ENCODE peak calls at places on chromosomes 6 and 20, in nine cellular contexts. K, P, B, J, S, O, I, Y and Q are unnamed samples.

GRCh38 chr6:163352011-163352685 is 62.4 kb upstream of the QKI start:
- DNase-seq in B (no peak), J (peak), K (no peak), O (no peak), P (no peak), S (no peak), Y (no peak), I (no peak), Q (no peak)

GRCh38 chr6:37860226-37860839 is 40.8 kb downstream of the ZFAND3 start:
- DNase-seq in J (peak), B (peak), P (peak), S (peak), I (no peak), K (peak), Y (peak), O (no peak), Q (peak)

GRCh38 chr6:80338201-80338836 is 231.8 kb downstream of the BCKDHB start:
- DNase-seq in O (peak), K (no peak), J (peak), Y (peak), S (peak), B (peak), I (no peak), P (peak), Q (peak)

GRCh38 chr6:36754582-36755434 is 57.2 kb downstream of the RAB44 start:
- DNase-seq in Y (no peak), I (no peak), O (no peak), P (no peak), S (no peak), J (no peak), B (no peak), K (no peak), Q (no peak)

GRCh38 chr6:37236921-37237320 is 20.7 kb upstream of the TBC1D22B start:
- DNase-seq in O (no peak), J (no peak), Y (no peak), P (no peak), K (no peak), S (no peak), I (no peak), B (no peak), Q (no peak)

GRCh38 chr6:133099573-133099972 is 141.6 kb upstream of the EYA4 start:
- DNase-seq in I (no peak), J (peak), O (no peak), K (no peak), S (no peak), B (no peak), P (no peak), Y (peak), Q (peak)

GRCh38 chr6:166381733-166382499 is 824 bp downstream of the MPC1 start:
- DNase-seq in I (no peak), O (peak), J (peak), K (peak), Y (peak), S (peak), P (peak), B (peak), Q (peak)

GRCh38 chr6:70839286-70840266 is 117.3 kb downstream of the B3GAT2 start:
- DNase-seq in B (no peak), S (no peak), I (no peak), O (no peak), J (no peak), K (no peak), Y (no peak), P (no peak), Q (no peak)

GRCh38 chr20:32344835-32345506 is 13.2 kb upstream of the ASXL1 start:
- DNase-seq in S (no peak), I (no peak), Y (peak), K (no peak), P (no peak), J (peak), B (no peak), O (no peak), Q (no peak)

GRCh38 chr20:3614509-3614908 is 48.7 kb downstream of the GFRA4 start:
- DNase-seq in K (no peak), P (no peak), B (no peak), S (no peak), J (peak), O (no peak), Y (no peak), I (no peak), Q (no peak)

GRCh38 chr6:99195986-99196655 is 153.4 kb downstream of the FAXC start:
- DNase-seq in Y (no peak), K (no peak), P (no peak), O (no peak), S (no peak), B (no peak), I (no peak), J (peak), Q (no peak)

GRCh38 chr6:159753081-159753872 is 8.6 kb upstream of the ACAT2 start:
- DNase-seq in B (no peak), J (no peak), K (no peak), O (no peak), S (no peak), Y (no peak), I (no peak), P (no peak), Q (no peak)

GRCh38 chr6:50966532-50966931 is 147.9 kb downstream of the TFAP2B start:
- DNase-seq in P (no peak), K (no peak), I (no peak), Y (no peak), S (no peak), J (no peak), B (no peak), O (no peak), Q (no peak)

GRCh38 chr20:9241232-9241692 is 172.4 kb downstream of the PLCB4 start:
- DNase-seq in S (no peak), I (no peak), J (peak), Y (peak), O (no peak), K (no peak), P (no peak), B (peak), Q (peak)

GRCh38 chr20:43975096-43975768 is 60.6 kb downstream of the TOX2 start:
- DNase-seq in P (no peak), B (peak), O (no peak), J (peak), K (no peak), Y (peak), I (no peak), S (no peak), Q (peak)

GRCh38 chr6:147154454-147154853 is 49.8 kb upstream of the STXBP5 start:
- DNase-seq in Y (peak), O (no peak), S (no peak), K (peak), B (no peak), J (peak), P (no peak), I (no peak), Q (peak)

GRCh38 chr6:110656492-110656891 is 158.8 kb downstream of the CDK19 start:
- DNase-seq in O (no peak), S (no peak), K (peak), Y (no peak), P (no peak), I (no peak), B (no peak), J (peak), Q (no peak)

GRCh38 chr6:149202967-149203366 is 114.5 kb upstream of the TAB2 start:
- DNase-seq in J (no peak), S (no peak), B (no peak), K (no peak), P (no peak), Y (no peak), I (no peak), O (no peak), Q (no peak)

GRCh38 chr6:56692586-56693245 is 50.0 kb upstream of the DST start:
- DNase-seq in J (no peak), S (no peak), Y (peak), O (no peak), P (no peak), K (no peak), I (no peak), B (no peak), Q (peak)

GRCh38 chr6:73898599-73898998 is 202.6 kb downstream of the CD109 start:
- DNase-seq in O (no peak), Y (peak), K (no peak), P (no peak), B (no peak), S (no peak), J (peak), I (no peak), Q (peak)

GRCh38 chr20:17809714-17810631 is 110.2 kb downstream of the BANF2 start:
- DNase-seq in B (no peak), O (no peak), I (no peak), Y (peak), K (peak), S (no peak), P (no peak), J (peak), Q (peak)

GRCh38 chr6:31713465-31713864 is 1.7 kb upstream of the LY6G6D start:
- DNase-seq in I (no peak), O (no peak), Y (no peak), B (no peak), J (no peak), K (no peak), S (no peak), P (no peak), Q (no peak)

GRCh38 chr6:116561377-116562018 is 7.9 kb downstream of the CALHM4 start:
- DNase-seq in J (peak), B (peak), K (peak), Y (peak), P (peak), S (peak), I (peak), O (peak), Q (peak)

GRCh38 chr20:6886065-6886729 is 118.7 kb downstream of the BMP2 start:
- DNase-seq in S (no peak), O (no peak), I (no peak), J (no peak), K (no peak), B (no peak), P (no peak), Y (no peak), Q (no peak)

GRCh38 chr20:10323729-10324128 is 105.1 kb downstream of the SNAP25 start:
- DNase-seq in P (no peak), S (no peak), B (no peak), J (no peak), K (no peak), Y (no peak), O (no peak), I (no peak), Q (no peak)

GRCh38 chr20:52047811-52048302 is 143.7 kb downstream of the ZFP64 start:
- DNase-seq in J (no peak), Y (peak), I (no peak), B (no peak), S (no peak), O (peak), P (no peak), K (no peak), Q (no peak)

GRCh38 chr6:129818251-129818650 is 42.9 kb downstream of the TMEM244 start:
- DNase-seq in Y (no peak), B (no peak), K (no peak), J (no peak), O (no peak), I (no peak), P (no peak), S (no peak), Q (no peak)

GRCh38 chr6:34383651-34384304 is 8.7 kb downstream of the NUDT3 start:
- DNase-seq in J (no peak), Y (no peak), S (no peak), K (no peak), O (no peak), B (no peak), P (no peak), I (no peak), Q (peak)

GRCh38 chr6:140923048-140923447 is 1209.7 kb upstream of the GJE1 start:
- DNase-seq in Y (no peak), P (no peak), I (no peak), B (no peak), J (no peak), S (no peak), K (no peak), O (no peak), Q (peak)

GRCh38 chr6:140921366-140922226 is 1211.1 kb upstream of the GJE1 start:
- DNase-seq in S (no peak), B (peak), I (no peak), Y (peak), O (no peak), J (peak), K (peak), P (peak), Q (peak)
- TF ChIP-seq CTCF in S (peak), B (peak), I (peak), Y (peak), O (no peak), J (peak), K (peak), P (no peak), Q (peak)

DNA sequence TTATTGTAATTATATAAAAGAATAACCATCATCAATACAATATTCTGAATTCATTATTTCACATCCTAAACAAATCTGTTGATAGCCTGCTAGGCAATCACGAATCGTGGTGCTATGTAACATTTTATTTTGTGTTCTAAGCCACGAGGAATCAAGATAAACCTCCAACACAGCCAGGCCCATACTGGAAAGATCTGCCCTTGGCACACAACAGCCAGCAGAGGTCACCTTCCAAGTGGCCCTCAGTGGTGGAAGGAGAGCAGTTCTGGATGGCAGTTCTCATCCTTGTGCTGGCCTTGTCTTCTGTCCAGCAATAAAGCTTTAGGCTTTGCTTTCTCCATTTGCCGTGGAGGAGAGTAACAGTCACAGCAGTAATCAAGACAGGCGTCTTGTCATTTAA is 13.2 kb downstream of the ZNF831 start:
- DNase-seq in Y (no peak), B (no peak), S (no peak), J (no peak), I (no peak), P (no peak), O (no peak), K (no peak), Q (no peak)
- TF ChIP-seq CTCF in Y (no peak), B (no peak), S (peak), J (no peak), I (no peak), P (no peak), O (no peak), K (no peak), Q (no peak)

DNA sequence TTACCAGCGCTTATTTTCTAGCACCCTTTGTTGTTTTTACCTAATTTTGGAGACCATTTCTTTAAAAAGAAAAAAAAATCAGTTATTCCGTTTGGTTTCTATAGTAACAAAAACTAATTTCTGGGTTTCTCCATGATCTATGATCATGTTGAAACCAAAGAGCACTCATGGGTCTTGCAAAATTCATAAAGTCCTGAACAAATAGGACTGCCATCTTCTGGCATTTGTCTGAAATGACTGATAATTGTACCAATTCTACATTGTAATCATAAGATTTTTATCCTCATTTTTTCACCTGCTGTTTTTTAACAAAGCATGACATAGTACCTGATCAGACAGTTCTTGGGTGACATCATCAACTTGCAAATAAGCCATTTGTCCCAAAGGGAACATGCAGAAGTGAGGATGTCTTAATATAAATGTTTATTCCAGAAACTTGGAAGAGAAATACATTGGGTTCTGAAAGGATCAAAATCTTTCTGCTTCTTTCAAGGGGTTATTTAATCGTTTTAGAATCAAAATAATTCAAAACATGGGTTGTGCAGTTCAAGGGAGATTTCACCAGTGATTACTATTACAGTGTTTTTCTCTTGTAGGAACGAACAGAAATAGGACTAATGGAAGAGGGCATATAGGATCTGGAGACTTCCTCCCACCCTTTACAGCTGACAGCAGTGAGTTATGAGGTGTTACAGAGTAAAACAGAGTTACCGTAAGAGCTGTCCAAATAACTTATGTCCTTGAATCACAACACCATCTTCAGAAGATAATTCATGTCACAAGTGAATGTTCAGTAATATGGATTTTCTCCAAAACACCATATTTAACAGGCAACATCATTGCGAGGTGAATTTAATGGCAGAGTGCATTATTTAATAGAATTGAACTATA is 87.1 kb upstream of the GJE1 start:
- DNase-seq in I (no peak), B (no peak), P (no peak), K (no peak), O (no peak), J (peak), Y (peak), S (no peak), Q (peak)
- TF ChIP-seq CTCF in I (no peak), B (no peak), P (no peak), K (no peak), O (no peak), J (peak), Y (peak), S (peak), Q (peak)

GRCh38 chr20:11843289-11843688 is 74.4 kb upstream of the BTBD3 start:
- DNase-seq in Y (no peak), I (no peak), O (no peak), P (no peak), S (no peak), B (no peak), K (no peak), J (no peak), Q (no peak)

GRCh38 chr20:11841972-11842461 is 75.7 kb upstream of the BTBD3 start:
- DNase-seq in J (no peak), O (no peak), S (no peak), K (no peak), Y (no peak), P (no peak), I (no peak), B (no peak), Q (no peak)

GRCh38 chr20:11833825-11834224 is 83.9 kb upstream of the BTBD3 start:
- DNase-seq in P (no peak), B (no peak), K (no peak), O (no peak), S (no peak), J (no peak), I (no peak), Y (no peak), Q (no peak)

GRCh38 chr20:11832397-11832796 is 85.3 kb upstream of the BTBD3 start:
- DNase-seq in B (no peak), O (no peak), S (no peak), J (no peak), K (no peak), Y (no peak), P (no peak), I (no peak), Q (no peak)

DNA sequence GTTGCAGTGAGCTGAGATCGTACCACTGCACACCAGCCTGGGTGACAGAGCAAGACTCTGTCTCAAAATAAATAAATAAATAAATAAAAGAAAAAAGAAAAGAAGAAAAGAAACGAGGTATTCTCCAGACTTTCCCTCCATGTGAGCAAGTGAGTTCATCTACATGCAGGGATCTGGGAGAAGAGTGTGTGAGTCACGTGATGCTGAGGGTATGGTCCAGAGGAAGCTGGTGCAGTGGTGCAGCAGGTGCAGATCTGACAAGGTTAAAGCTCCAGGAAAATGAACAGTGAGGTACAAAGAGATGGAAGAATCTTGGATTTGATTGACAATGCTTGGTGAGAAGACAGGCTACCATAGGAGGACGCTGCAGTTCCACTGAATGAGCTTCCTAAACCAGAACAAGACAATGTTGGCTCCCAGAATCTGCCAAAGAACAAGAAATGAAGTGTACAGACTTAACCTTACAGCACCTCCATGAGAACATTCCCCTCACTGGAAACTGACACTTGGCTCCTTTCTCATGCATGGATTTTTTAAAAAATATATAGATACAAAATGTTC is 79.5 kb upstream of the BTBD3 start:
- DNase-seq in P (no peak), B (no peak), I (no peak), K (no peak), S (no peak), J (no peak), O (no peak), Y (no peak), Q (no peak)
- TF ChIP-seq CTCF in P (no peak), B (no peak), I (no peak), K (no peak), S (no peak), J (peak), O (no peak), Y (no peak), Q (no peak)